ENCODE peak calls at places on chromosomes 13 and 19, in five cellular contexts. C is tibial nerve, K is ovary, L is A549, P is Peyer's patch. H is an unnamed sample.

GRCh38 chr13:97257800-97258799 is 36.0 kb downstream of the MBNL2 start:
- DNase-seq in P (no peak), L (peak; percentile 85), C (peak; percentile 61), K (peak; percentile 57), H (no peak)

GRCh38 chr13:109331898-109332297 is 454.5 kb downstream of the IRS2 start:
- DNase-seq in P (no peak), C (no peak), L (no peak), K (no peak), H (no peak)

GRCh38 chr19:38735257-38735686 is 9.0 kb downstream of the CAPN12 start:
- DNase-seq in P (peak; percentile 78), L (peak; percentile 69), K (peak; percentile 53), C (no peak), H (peak; percentile 90)

GRCh38 chr13:59318320-59318930 is 845.3 kb downstream of the DIAPH3 start:
- DNase-seq in C (peak; percentile 71), L (peak; percentile 3), K (peak; percentile 36), P (peak; percentile 78), H (no peak)

GRCh38 chr19:20334760-20335159 is 167.7 kb downstream of the ZNF486 start:
- DNase-seq in K (no peak), C (no peak), P (no peak), L (no peak), H (no peak)

GRCh38 chr19:43759515-43759914 is 4.8 kb upstream of the SMG9 start:
- DNase-seq in C (no peak), K (no peak), P (no peak), L (peak; percentile 84), H (no peak)

GRCh38 chr13:54682184-54682583 is 1653.6 kb downstream of the OLFM4 start:
- DNase-seq in C (no peak), K (no peak), L (no peak), P (no peak), H (no peak)

GRCh38 chr19:38057954-38058690 is 151.1 kb downstream of the SIPA1L3 start:
- DNase-seq in C (no peak), P (peak; percentile 75), K (no peak), L (peak; percentile 54), H (no peak)

GRCh38 chr13:114260818-114261217 is 20.6 kb upstream of the UPF3A start:
- DNase-seq in P (no peak), K (no peak), C (no peak), L (no peak), H (no peak)

GRCh38 chr13:26476111-26476743 is 81.3 kb upstream of the WASF3 start:
- DNase-seq in L (no peak), K (peak; percentile 46), C (peak; percentile 18), P (no peak), H (no peak)

GRCh38 chr13:78689011-78689410 is 30.1 kb upstream of the OBI1 start:
- DNase-seq in K (no peak), C (no peak), L (no peak), P (no peak), H (no peak)

GRCh38 chr13:48165063-48165462 is 67.9 kb upstream of the ITM2B start:
- DNase-seq in C (no peak), K (no peak), L (no peak), P (no peak), H (no peak)

GRCh38 chr19:32464279-32464678 is 58.7 kb downstream of the DPY19L3 start:
- DNase-seq in K (no peak), P (no peak), C (no peak), L (no peak), H (no peak)

GRCh38 chr13:80141114-80141849 is 199.6 kb downstream of the SPRY2 start:
- DNase-seq in L (no peak), P (no peak), K (peak; percentile 74), C (peak; percentile 21), H (no peak)

GRCh38 chr19:35122687-35123551 is 7.3 kb downstream of the FXYD3 start:
- DNase-seq in L (no peak), P (no peak), C (no peak), K (no peak), H (no peak)

GRCh38 chr13:74243637-74244526 is 109.7 kb upstream of the KLF12 start:
- DNase-seq in C (no peak), L (no peak), P (no peak), K (no peak), H (no peak)

GRCh38 chr13:31996611-31997010 is 35.0 kb upstream of the FRY start:
- DNase-seq in P (no peak), K (no peak), L (no peak), C (no peak), H (no peak)

GRCh38 chr13:83057119-83057518 is 825.2 kb downstream of the SLITRK1 start:
- DNase-seq in P (no peak), L (no peak), K (no peak), C (no peak), H (no peak)

GRCh38 chr19:58386166-58386575 is 898 bp upstream of the RPS5 start:
- DNase-seq in P (no peak), L (no peak), C (no peak), K (no peak), H (no peak)

GRCh38 chr13:97388385-97388784 is 45.6 kb upstream of the RAP2A start:
- DNase-seq in P (no peak), C (no peak), L (no peak), K (no peak), H (no peak)

GRCh38 chr13:23794267-23795161 is 94.7 kb downstream of the MIPEP start:
- DNase-seq in L (no peak), C (no peak), K (no peak), P (no peak), H (no peak)

GRCh38 chr19:52296400-52296772 is 583 bp upstream of the ZNF480 start:
- DNase-seq in C (no peak), L (no peak), K (no peak), P (no peak), H (no peak)

GRCh38 chr19:56639217-56639616 is 3.7 kb upstream of the SMIM17 start:
- DNase-seq in P (no peak), C (no peak), L (no peak), K (no peak), H (no peak)

GRCh38 chr19:18906605-18907519 is 10.9 kb upstream of the CERS1 start:
- DNase-seq in K (no peak), C (no peak), P (no peak), L (no peak), H (no peak)

GRCh38 chr19:14318873-14319272 is 62.4 kb upstream of the ADGRE5 start:
- DNase-seq in K (no peak), C (no peak), P (peak; percentile 47), L (no peak), H (no peak)

GRCh38 chr13:73722120-73722519 is 412.1 kb downstream of the KLF12 start:
- DNase-seq in K (no peak), L (no peak), P (no peak), C (no peak), H (no peak)

GRCh38 chr13:29893438-29893837 is 43.0 kb upstream of the UBL3 start:
- DNase-seq in L (no peak), P (no peak), K (no peak), C (no peak), H (no peak)

GRCh38 chr19:14410054-14410774 is 8.9 kb downstream of the DDX39A start:
- DNase-seq in K (no peak), L (no peak), C (no peak), P (peak; percentile 74), H (peak; percentile 90)

GRCh38 chr19:33325920-33326319 is 23.6 kb upstream of the CEBPA start:
- DNase-seq in P (no peak), K (no peak), C (peak; percentile 53), L (no peak), H (no peak)

GRCh38 chr19:42246869-42247630 is 4.6 kb upstream of the GSK3A start:
- DNase-seq in C (no peak), K (peak; percentile 60), L (no peak), P (no peak), H (no peak)
- H3K4me1 ChIP-seq in C (peaks cover 49% of the 10 kb centered on the region), K (peaks cover 34% of the 10 kb centered on the region), L (peaks cover 72% of the 10 kb centered on the region), P (peaks cover 15% of the 10 kb centered on the region), H (peaks cover 83% of the 10 kb centered on the region)

DNA sequence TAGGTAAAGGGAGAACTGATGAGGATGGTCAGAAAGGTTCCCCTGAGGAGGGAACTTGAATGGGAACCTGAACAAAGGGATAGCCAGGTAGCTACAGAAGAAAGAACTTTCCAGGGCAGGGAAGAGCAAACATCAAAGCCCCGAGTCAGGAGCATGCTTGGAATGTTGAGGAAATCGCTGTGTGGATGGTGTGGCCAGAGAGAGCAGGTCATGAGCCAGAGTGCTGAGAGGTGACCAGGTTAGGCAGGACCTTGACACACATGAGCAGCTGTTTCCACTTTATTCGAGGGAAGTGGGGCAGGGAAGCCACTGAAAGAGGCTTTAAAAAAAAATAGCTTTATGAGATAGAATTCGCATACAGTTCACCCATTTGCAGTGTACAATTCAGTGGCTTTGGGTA is 4.4 kb downstream of the RAB8A start:
- DNase-seq in K (no peak), C (no peak), P (no peak), L (no peak), H (no peak)
- TF ChIP-seq POLR2A in K (no peak), C (no peak), P (no peak), L (no peak), H (no peak)

GRCh38 chr19:10634430-10634829 is 9.1 kb downstream of the SLC44A2 start:
- DNase-seq in C (no peak), P (no peak), L (no peak), K (no peak), H (no peak)

GRCh38 chr19:10636304-10636972 is 11.1 kb downstream of the SLC44A2 start:
- DNase-seq in P (no peak), L (no peak), K (no peak), C (no peak), H (no peak)

GRCh38 chr19:10639836-10640235 is 14.3 kb upstream of the ILF3 start:
- DNase-seq in C (no peak), P (no peak), K (no peak), L (no peak), H (no peak)

GRCh38 chr19:10637894-10638293 is 12.5 kb downstream of the SLC44A2 start:
- DNase-seq in K (no peak), L (no peak), C (no peak), P (no peak), H (no peak)

GRCh38 chr19:10634881-10635463 is 9.6 kb downstream of the SLC44A2 start:
- DNase-seq in P (no peak), L (no peak), C (no peak), K (no peak), H (no peak)
- TF ChIP-seq CTCF in P (no peak), L (no peak), C (no peak), K (no peak), H (no peak)

GRCh38 chr13:112346173-112346898 is 29.8 kb upstream of the SPACA7 start:
- DNase-seq in C (no peak), K (no peak), L (no peak), P (no peak), H (peak; percentile 71)
- H3K4me1 ChIP-seq in C (no peaks in the 10 kb centered on the region), K (no peaks in the 10 kb centered on the region), L (no peaks in the 10 kb centered on the region), P (no peaks in the 10 kb centered on the region), H (no peaks in the 10 kb centered on the region)